ENCODE peak calls at places on chromosomes 6 and 20, in five cellular contexts. M is right lobe of liver, D is T-helper 17 cell, E is RKO, S is type B pancreatic cell. B is an unnamed sample.

GRCh38 chr20:916125-916799 is at the start of gene ANGPT4:
- DNase-seq in M (no peak), D (no peak), E (no peak), S (no peak), B (no peak)

GRCh38 chr6:146628350-146628749 is 29.6 kb downstream of the ADGB start:
- DNase-seq in M (no peak), D (no peak), E (no peak), S (no peak), B (no peak)

GRCh38 chr20:3813758-3814581 is 6.4 kb upstream of the AP5S1 start:
- DNase-seq in M (no peak), D (no peak), E (no peak), S (no peak), B (no peak)

GRCh38 chr20:7500362-7500761 is 439.9 kb downstream of the HAO1 start:
- DNase-seq in M (no peak), D (no peak), E (no peak), S (no peak), B (no peak)

GRCh38 chr20:39249798-39250197 is 287.7 kb downstream of the DHX35 start:
- DNase-seq in M (no peak), D (no peak), E (no peak), S (no peak), B (no peak)

GRCh38 chr6:111573118-111573883 is 32.4 kb downstream of the TRAF3IP2 start:
- DNase-seq in M (no peak), D (no peak), E (no peak), S (no peak), B (no peak)

GRCh38 chr20:11429889-11430580 is 487.7 kb upstream of the BTBD3 start:
- DNase-seq in M (no peak), D (no peak), E (no peak), S (no peak), B (no peak)

GRCh38 chr6:147508073-147508870 is at the start of gene SAMD5:
- DNase-seq in M (peak), D (no peak), E (peak), S (peak), B (peak)

GRCh38 chr6:150857062-150857905 is 8.2 kb upstream of the MTHFD1L start:
- DNase-seq in M (no peak), D (no peak), E (peak), S (no peak), B (no peak)

GRCh38 chr20:62772994-62773858 is 23.0 kb upstream of the MRGBP start:
- DNase-seq in M (peak), D (no peak), E (no peak), S (no peak), B (no peak)

GRCh38 chr6:2857580-2858337 is 16.1 kb upstream of the SERPINB1 start:
- DNase-seq in M (no peak), D (no peak), E (no peak), S (no peak), B (no peak)

GRCh38 chr6:170147056-170147787 is 143.7 kb downstream of the DLL1 start:
- DNase-seq in M (peak), D (no peak), E (no peak), S (no peak), B (no peak)

GRCh38 chr6:13465734-13466133 is 21.7 kb downstream of the GFOD1 start:
- DNase-seq in M (no peak), D (no peak), E (no peak), S (no peak), B (no peak)

GRCh38 chr6:26233608-26234420 is 131.2 kb upstream of the BTN3A2 start:
- DNase-seq in M (no peak), D (peak), E (peak), S (no peak), B (no peak)

GRCh38 chr20:62908971-62909791 is 17.1 kb downstream of the DIDO1 start:
- DNase-seq in M (no peak), D (no peak), E (no peak), S (no peak), B (no peak)

GRCh38 chr6:36312854-36313627 is 23.6 kb downstream of the BNIP5 start:
- DNase-seq in M (no peak), D (no peak), E (no peak), S (no peak), B (no peak)

GRCh38 chr6:125041740-125042459 is 79.7 kb downstream of the RNF217 start:
- DNase-seq in M (no peak), D (no peak), E (peak), S (no peak), B (no peak)

GRCh38 chr6:30743099-30744053 is 889 bp upstream of the FLOT1 start:
- DNase-seq in M (peak), D (no peak), E (peak), S (no peak), B (peak)

GRCh38 chr6:56863366-56863765 is 91.5 kb upstream of the BEND6 start:
- DNase-seq in M (no peak), D (no peak), E (peak), S (no peak), B (no peak)

GRCh38 chr20:50691585-50692552 is 527 bp upstream of the RIPOR3 start:
- DNase-seq in M (no peak), D (no peak), E (no peak), S (no peak), B (no peak)

GRCh38 chr6:119226089-119226488 is 123.5 kb downstream of the MAN1A1 start:
- DNase-seq in M (no peak), D (no peak), E (no peak), S (no peak), B (no peak)

GRCh38 chr6:30844118-30844535 is 40.2 kb upstream of the DDR1 start:
- DNase-seq in M (no peak), D (no peak), E (no peak), S (no peak), B (no peak)

GRCh38 chr20:23042270-23042669 is 7.2 kb downstream of the SSTR4 start:
- DNase-seq in M (no peak), D (no peak), E (no peak), S (no peak), B (no peak)

GRCh38 chr6:131636880-131637792 is at the start of gene ENPP3:
- DNase-seq in M (no peak), D (no peak), E (no peak), S (no peak), B (no peak)

GRCh38 chr6:33405541-33405940 is 5.3 kb upstream of the PHF1 start:
- DNase-seq in M (no peak), D (no peak), E (no peak), S (no peak), B (no peak)

GRCh38 chr20:57047281-57048026 is 219.0 kb downstream of the BMP7 start:
- DNase-seq in M (no peak), D (no peak), E (peak), S (no peak), B (peak)

GRCh38 chr20:528923-529594 is 14.5 kb downstream of the CSNK2A1 start:
- DNase-seq in M (no peak), D (no peak), E (peak), S (no peak), B (no peak)

GRCh38 chr6:37787216-37787615 is 32.3 kb upstream of the ZFAND3 start:
- DNase-seq in M (no peak), D (no peak), E (no peak), S (no peak), B (no peak)

GRCh38 chr20:46699651-46700359 is 9.6 kb upstream of the SLC2A10 start:
- DNase-seq in M (no peak), D (no peak), E (peak), S (no peak), B (no peak)

GRCh38 chr6:43205849-43206248 is 23.4 kb downstream of the DNPH1 start:
- DNase-seq in M (no peak), D (no peak), E (no peak), S (no peak), B (peak)

GRCh38 chr6:148414836-148415235 is 72.2 kb downstream of the SASH1 start:
- DNase-seq in M (no peak), D (no peak), E (peak), S (no peak), B (no peak)

GRCh38 chr6:16540804-16541752 is 220.2 kb downstream of the ATXN1 start:
- DNase-seq in M (no peak), D (no peak), E (no peak), S (no peak), B (no peak)

GRCh38 chr6:104884867-104885517 is 25.3 kb upstream of the HACE1 start:
- DNase-seq in M (no peak), D (no peak), E (no peak), S (no peak), B (no peak)

GRCh38 chr20:46011631-46012482 is 3.1 kb downstream of the MMP9 start:
- DNase-seq in M (peak), D (no peak), E (peak), S (no peak), B (peak)

GRCh38 chr6:165042912-165043311 is 266.5 kb downstream of the C6orf118 start:
- DNase-seq in M (no peak), D (no peak), E (no peak), S (no peak), B (no peak)

B was measured in upper lobe of right lung.